ENCODE peak calls at places on chromosomes 12 and 14, in six cellular contexts. B is SK-N-SH; T is OCI-LY7; X is cardiac muscle cell; W is naive thymus-derived CD4-positive, alpha-beta T cell; M is A549. U is an unnamed sample.

GRCh38 chr12:104718581-104718980 is 239.5 kb downstream of the SLC41A2 start:
- DNase-seq in X (peak; percentile 62), M (no peak), T (no peak), B (no peak), W (no peak), U (no peak)

GRCh38 chr14:71803539-71804260 is 128.5 kb upstream of the RGS6 start:
- DNase-seq in W (no peak), T (peak; percentile 34), B (no peak), X (peak; percentile 24), M (peak; percentile 10), U (peak; percentile 41)

GRCh38 chr14:82667006-82667405 is 1133.4 kb upstream of the SEL1L start:
- DNase-seq in T (no peak), X (no peak), M (no peak), W (no peak), B (no peak), U (no peak)

GRCh38 chr12:10364839-10365681 is 24.8 kb downstream of the KLRK1 start:
- DNase-seq in W (peak; percentile 74), X (peak; percentile 89), M (peak; percentile 35), T (peak; percentile 91), B (peak; percentile 33), U (peak; percentile 77)

GRCh38 chr14:65257405-65257804 is 155.1 kb upstream of the MAX start:
- DNase-seq in M (no peak), B (no peak), T (no peak), W (no peak), X (no peak), U (no peak)

GRCh38 chr12:120249875-120250795 is 15.4 kb downstream of the PXN start:
- DNase-seq in B (no peak), W (no peak), T (no peak), M (no peak), X (no peak), U (peak; percentile 51)

GRCh38 chr14:75011356-75012097 is 8.8 kb downstream of the EIF2B2 start:
- DNase-seq in M (no peak), B (no peak), T (no peak), X (peak; percentile 56), W (no peak), U (no peak)

GRCh38 chr12:32819424-32819823 is 63.7 kb upstream of the YARS2 start:
- DNase-seq in B (no peak), M (no peak), T (no peak), X (no peak), W (no peak), U (no peak)

GRCh38 chr14:48575772-48576171 is 900.4 kb upstream of the MDGA2 start:
- DNase-seq in T (no peak), B (no peak), M (no peak), X (no peak), W (no peak), U (no peak)

GRCh38 chr12:1845886-1846285 is 25.5 kb downstream of the LRTM2 start:
- DNase-seq in M (no peak), B (no peak), X (no peak), T (no peak), W (no peak), U (no peak)

DNA sequence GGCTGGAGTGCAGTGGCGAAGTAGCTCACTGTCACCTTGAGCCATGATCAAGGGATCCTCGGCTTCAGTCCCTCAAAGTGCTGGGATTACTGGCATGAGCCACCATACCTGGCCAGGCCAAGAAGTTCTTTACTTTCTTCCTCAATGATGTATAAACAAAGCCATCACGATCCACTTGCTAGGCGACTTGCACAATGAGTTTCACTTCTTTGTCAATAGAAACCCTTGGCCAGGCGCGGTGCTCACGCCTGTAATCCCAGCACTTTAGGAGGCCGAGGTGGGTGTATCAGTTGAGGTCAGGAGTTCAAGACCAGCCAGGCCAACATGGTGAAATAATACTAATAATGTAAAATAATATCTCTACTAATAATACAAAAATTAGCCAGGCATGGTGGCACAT is 14.4 kb upstream of the SPSB2 start:
- DNase-seq in X (no peak), T (no peak), B (no peak), W (no peak), M (no peak), U (no peak)
- H3K27ac ChIP-seq in X (no peak overlapping the region), T (no peak overlapping the region), B (no peak overlapping the region), W (no peak overlapping the region), M (peak overlapping the region; percentile 91), U (no peak overlapping the region)

GRCh38 chr14:90383126-90383730 is 13.6 kb upstream of the CALM1 start:
- DNase-seq in X (peak; percentile 100), T (peak; percentile 99), B (peak; percentile 95), W (peak; percentile 93), M (peak; percentile 97), U (peak; percentile 100)

GRCh38 chr14:90382491-90383125 is 14.2 kb upstream of the CALM1 start:
- DNase-seq in M (peak; percentile 41), B (peak; percentile 24), T (peak; percentile 54), W (peak; percentile 75), X (peak; percentile 84), U (peak; percentile 86)

GRCh38 chr14:90381999-90382451 is 14.8 kb upstream of the CALM1 start:
- DNase-seq in X (no peak), W (peak; percentile 12), T (peak; percentile 24), M (no peak), B (peak; percentile 26), U (peak; percentile 42)

GRCh38 chr14:90383731-90384542 is 12.9 kb upstream of the CALM1 start:
- DNase-seq in B (peak; percentile 60), W (peak; percentile 67), X (peak; percentile 76), T (peak; percentile 33), M (no peak), U (peak; percentile 87)

DNA sequence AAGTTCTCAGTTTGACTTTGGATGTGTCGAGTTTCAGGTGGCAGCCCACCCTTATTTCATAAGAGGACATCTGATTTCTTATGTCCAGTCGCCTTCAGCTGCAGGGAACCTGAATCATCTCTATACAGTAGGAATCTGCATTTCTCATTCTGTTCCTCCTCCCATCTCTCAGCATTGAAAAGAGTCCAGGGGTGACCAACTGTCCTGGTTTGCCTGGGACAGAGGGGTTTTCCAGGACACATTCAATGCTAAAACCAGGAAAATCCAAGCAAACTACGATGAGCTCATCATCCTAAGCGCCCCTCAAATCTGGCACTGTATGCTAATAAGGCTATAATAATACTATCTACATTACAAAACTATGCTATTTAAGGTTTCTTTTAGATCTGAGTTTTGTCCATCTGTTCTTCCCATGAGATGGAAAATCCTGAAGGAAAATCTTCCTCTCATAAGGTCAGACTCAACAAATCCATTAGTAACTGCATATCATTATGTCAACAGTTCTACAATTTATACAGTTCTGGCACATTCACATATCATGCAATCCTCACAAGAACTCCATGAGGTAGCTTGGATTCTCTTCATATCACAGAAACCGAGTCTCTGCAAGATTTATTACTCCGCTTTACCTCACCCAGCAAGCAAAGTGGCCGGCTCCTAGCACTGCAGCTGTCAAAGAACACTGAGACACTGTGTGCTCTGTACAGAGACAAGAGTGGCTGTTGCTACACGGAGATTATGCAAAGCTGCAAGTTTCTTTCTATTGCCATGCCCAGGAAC is 15.6 kb upstream of the CALM1 start:
- DNase-seq in T (peak; percentile 47), M (no peak), B (no peak), X (peak; percentile 51), W (no peak), U (no peak)
- H3K4me3 ChIP-seq in T (peak overlapping the region; percentile 76), M (no peak overlapping the region), B (no peak overlapping the region), X (no peak overlapping the region), W (no peak overlapping the region), U (no peak overlapping the region)

GRCh38 chr12:34356233-34356987 is 334.1 kb downstream of the ALG10 start:
- DNase-seq in T (no peak), W (no peak), X (no peak), B (no peak), M (no peak), U (no peak)

GRCh38 chr12:34361721-34362316 is 339.5 kb downstream of the ALG10 start:
- DNase-seq in B (no peak), M (no peak), W (no peak), X (no peak), T (no peak), U (no peak)

GRCh38 chr12:34354239-34355200 is 332.2 kb downstream of the ALG10 start:
- DNase-seq in X (no peak), W (no peak), M (peak; percentile 67), B (peak; percentile 62), T (no peak), U (no peak)

GRCh38 chr12:34358198-34358597 is 335.9 kb downstream of the ALG10 start:
- DNase-seq in B (no peak), T (no peak), W (no peak), X (no peak), M (no peak), U (no peak)

DNA sequence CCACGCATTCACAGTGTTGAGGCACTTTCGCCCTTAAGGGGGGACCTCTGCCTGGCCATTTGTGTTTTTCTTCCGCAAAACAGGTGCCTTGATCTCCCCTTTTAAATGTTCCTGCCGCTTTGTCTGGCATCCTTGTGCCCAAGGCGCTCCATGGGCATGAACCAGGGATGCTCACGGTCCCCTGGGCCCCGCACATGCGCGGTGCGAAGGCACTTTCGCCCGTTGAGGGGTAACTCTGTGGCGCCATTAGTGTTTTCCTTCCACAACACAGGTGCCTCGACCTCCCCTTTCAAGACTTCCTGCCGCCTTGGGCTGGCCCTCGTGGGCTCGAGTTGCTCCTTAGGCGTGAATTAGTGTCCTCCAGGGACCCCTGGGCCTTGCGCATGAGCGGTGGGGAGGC is 335.5 kb downstream of the ALG10 start:
- DNase-seq in B (no peak), T (no peak), X (no peak), M (no peak), W (no peak), U (no peak)
- H3K9me3 ChIP-seq in B (no peaks in the 10 kb centered on the region), T (no peaks in the 10 kb centered on the region), X (no peaks in the 10 kb centered on the region), M (no peaks in the 10 kb centered on the region), W (no peaks in the 10 kb centered on the region), U (no peaks in the 10 kb centered on the region)

GRCh38 chr12:52542785-52543318 is 10.1 kb downstream of the KRT71 start:
- DNase-seq in W (no peak), X (no peak), T (no peak), M (no peak), B (no peak), U (no peak)

GRCh38 chr12:52542157-52542556 is 10.8 kb downstream of the KRT71 start:
- DNase-seq in W (no peak), B (no peak), M (no peak), X (no peak), T (no peak), U (no peak)

GRCh38 chr12:52541709-52542108 is 11.2 kb downstream of the KRT71 start:
- DNase-seq in B (no peak), W (no peak), T (no peak), X (no peak), M (no peak), U (no peak)

GRCh38 chr12:52546126-52546525 is 6.8 kb downstream of the KRT71 start:
- DNase-seq in B (no peak), M (no peak), X (no peak), T (no peak), W (no peak), U (no peak)

DNA sequence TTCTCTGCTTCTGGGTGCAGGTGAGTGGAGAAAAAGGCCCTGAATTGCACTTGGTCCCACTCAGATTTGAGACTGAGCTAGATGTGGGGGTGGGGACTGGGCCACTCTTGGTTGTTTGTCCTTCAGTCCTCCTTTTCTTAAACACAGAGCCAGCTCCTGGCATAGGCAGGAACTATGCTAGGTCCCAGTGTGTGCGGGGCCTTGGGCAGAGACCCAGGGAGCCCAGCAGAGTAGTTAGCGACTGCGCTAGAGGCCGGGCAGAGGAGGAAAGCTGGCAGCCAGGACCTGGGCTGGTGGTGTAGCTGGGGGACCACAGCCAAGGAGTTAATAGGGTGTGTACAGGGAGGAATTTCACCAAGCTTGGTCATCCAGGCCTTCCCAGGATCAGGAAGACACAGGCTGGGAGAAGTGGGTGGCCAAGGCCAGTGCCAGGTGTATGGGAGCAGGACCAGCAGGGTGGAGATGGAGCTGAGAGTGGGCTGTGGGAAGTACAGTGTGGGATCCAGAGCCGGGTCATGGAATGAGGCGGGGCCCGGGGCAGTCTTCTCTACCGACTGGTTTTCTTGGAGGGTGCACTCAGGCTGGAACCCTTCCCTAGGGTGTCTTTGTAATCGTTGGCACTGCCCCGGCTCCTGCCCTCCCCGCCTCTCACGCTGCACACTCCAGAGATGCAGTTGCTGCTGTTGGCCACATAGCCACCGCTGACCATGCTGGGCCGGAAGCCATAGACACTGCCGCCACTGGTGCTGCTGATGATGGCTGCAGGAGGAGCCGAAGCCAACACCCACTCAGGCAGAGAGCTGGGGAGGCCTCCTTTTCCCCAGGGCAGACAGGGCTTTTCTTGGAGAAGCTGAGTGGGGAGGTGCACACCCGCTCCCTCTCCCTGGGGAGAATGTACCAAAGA is 8.7 kb downstream of the KRT71 start:
- DNase-seq in B (no peak), W (no peak), M (peak; percentile 21), X (no peak), T (no peak), U (peak; percentile 29)
- H3K27ac ChIP-seq in B (no peak overlapping the region), W (no peak overlapping the region), M (no peak overlapping the region), X (no peak overlapping the region), T (no peak overlapping the region), U (no peak overlapping the region)

U was measured in adrenal gland.